ENCODE peak calls at places on chromosomes 6 and 20, in six cellular contexts. One of them, this sample, is unnamed.
A peak's percentile ranks its signal among the peaks of the same experiment; 100 is the strongest.

GRCh38 chr20:22921595-22922421 is 113.3 kb upstream of the SSTR4 start:
- DNase-seq in GM12878: no peak
- DNase-seq in SK-N-SH: no peak
- DNase-seq in HCT116: no peak
- DNase-seq in K562: peak; percentile 17
- DNase-seq in HepG2: no peak
- DNase-seq in this sample: no peak

GRCh38 chr6:90237350-90237990 is 59.2 kb downstream of the BACH2 start:
- DNase-seq in GM12878: no peak
- DNase-seq in SK-N-SH: no peak
- DNase-seq in HCT116: no peak
- DNase-seq in K562: no peak
- DNase-seq in HepG2: no peak
- DNase-seq in this sample: no peak

GRCh38 chr20:7858851-7859250 is 81.4 kb downstream of the HAO1 start:
- DNase-seq in GM12878: no peak
- DNase-seq in SK-N-SH: no peak
- DNase-seq in HCT116: no peak
- DNase-seq in K562: no peak
- DNase-seq in HepG2: no peak
- DNase-seq in this sample: no peak

GRCh38 chr6:45951771-45952529 is 63.7 kb downstream of the CLIC5 start:
- DNase-seq in GM12878: no peak
- DNase-seq in SK-N-SH: no peak
- DNase-seq in HCT116: no peak
- DNase-seq in K562: no peak
- DNase-seq in HepG2: no peak
- DNase-seq in this sample: no peak

GRCh38 chr20:17431621-17432364 is 99.4 kb downstream of the BFSP1 start:
- DNase-seq in GM12878: no peak
- DNase-seq in SK-N-SH: peak; percentile 69
- DNase-seq in HCT116: peak; percentile 19
- DNase-seq in K562: peak; percentile 65
- DNase-seq in HepG2: peak; percentile 57
- DNase-seq in this sample: peak; percentile 24

GRCh38 chr6:44367686-44368085 is 19.8 kb upstream of the CDC5L start:
- DNase-seq in GM12878: no peak
- DNase-seq in SK-N-SH: no peak
- DNase-seq in HCT116: no peak
- DNase-seq in K562: no peak
- DNase-seq in HepG2: no peak
- DNase-seq in this sample: no peak

GRCh38 chr6:125759184-125759902 is 9.9 kb downstream of the HEY2 start:
- DNase-seq in GM12878: no peak
- DNase-seq in SK-N-SH: peak; percentile 87
- DNase-seq in HCT116: peak; percentile 33
- DNase-seq in K562: peak; percentile 77
- DNase-seq in HepG2: no peak
- DNase-seq in this sample: no peak

GRCh38 chr20:33415948-33416347 is 14.6 kb upstream of the CDK5RAP1 start:
- DNase-seq in GM12878: no peak
- DNase-seq in SK-N-SH: peak; percentile 66
- DNase-seq in HCT116: no peak
- DNase-seq in K562: no peak
- DNase-seq in HepG2: peak; percentile 56
- DNase-seq in this sample: no peak

GRCh38 chr6:147016440-147016839 is 187.8 kb upstream of the STXBP5 start:
- DNase-seq in GM12878: no peak
- DNase-seq in SK-N-SH: no peak
- DNase-seq in HCT116: no peak
- DNase-seq in K562: no peak
- DNase-seq in HepG2: no peak
- DNase-seq in this sample: no peak

GRCh38 chr6:111870751-111871064 is 2.5 kb downstream of the FYN start:
- DNase-seq in GM12878: no peak
- DNase-seq in SK-N-SH: no peak
- DNase-seq in HCT116: no peak
- DNase-seq in K562: no peak
- DNase-seq in HepG2: peak; percentile 63
- DNase-seq in this sample: no peak

GRCh38 chr6:1987640-1988039 is 257.8 kb downstream of the GMDS start:
- DNase-seq in GM12878: no peak
- DNase-seq in SK-N-SH: no peak
- DNase-seq in HCT116: no peak
- DNase-seq in K562: no peak
- DNase-seq in HepG2: no peak
- DNase-seq in this sample: peak; percentile 36

GRCh38 chr20:25042531-25043498 is 15.1 kb downstream of the ACSS1 start:
- DNase-seq in GM12878: peak; percentile 61
- DNase-seq in SK-N-SH: peak; percentile 43
- DNase-seq in HCT116: no peak
- DNase-seq in K562: no peak
- DNase-seq in HepG2: no peak
- DNase-seq in this sample: no peak

GRCh38 chr20:59495894-59496510 is 108.3 kb upstream of the PHACTR3 start:
- DNase-seq in GM12878: no peak
- DNase-seq in SK-N-SH: peak; percentile 84
- DNase-seq in HCT116: peak; percentile 36
- DNase-seq in K562: peak; percentile 67
- DNase-seq in HepG2: peak; percentile 64
- DNase-seq in this sample: no peak

GRCh38 chr20:19816386-19816785 is 58.3 kb downstream of the RIN2 start:
- DNase-seq in GM12878: no peak
- DNase-seq in SK-N-SH: no peak
- DNase-seq in HCT116: no peak
- DNase-seq in K562: no peak
- DNase-seq in HepG2: no peak
- DNase-seq in this sample: no peak

GRCh38 chr20:7010584-7010983 is 243.1 kb downstream of the BMP2 start:
- DNase-seq in GM12878: no peak
- DNase-seq in SK-N-SH: no peak
- DNase-seq in HCT116: no peak
- DNase-seq in K562: no peak
- DNase-seq in HepG2: no peak
- DNase-seq in this sample: no peak

GRCh38 chr20:32966881-32967781 is 37.1 kb downstream of the SUN5 start:
- DNase-seq in GM12878: peak; percentile 41
- DNase-seq in SK-N-SH: peak; percentile 8
- DNase-seq in HCT116: no peak
- DNase-seq in K562: no peak
- DNase-seq in HepG2: no peak
- DNase-seq in this sample: no peak

GRCh38 chr20:34355427-34355826 is 7.6 kb upstream of the ITCH start:
- DNase-seq in GM12878: no peak
- DNase-seq in SK-N-SH: no peak
- DNase-seq in HCT116: no peak
- DNase-seq in K562: no peak
- DNase-seq in HepG2: no peak
- DNase-seq in this sample: no peak

DNA sequence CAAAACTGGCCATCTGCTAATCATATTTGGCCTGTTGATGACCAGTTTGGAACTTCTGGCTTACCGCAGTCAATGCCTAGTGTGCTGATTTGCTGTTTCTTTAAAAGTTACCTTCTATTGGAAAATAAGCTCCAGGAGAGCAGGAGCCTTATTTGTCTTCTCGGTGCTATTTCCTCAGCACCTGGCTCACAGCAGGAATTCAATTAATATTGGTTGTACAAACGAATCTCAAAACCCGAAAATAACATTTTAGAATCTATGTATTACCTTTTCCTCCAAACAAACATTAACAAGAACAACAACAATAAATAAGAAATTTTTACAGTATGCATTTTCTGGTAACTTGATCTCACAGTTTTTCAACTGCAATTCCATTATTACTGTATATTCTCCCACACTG is 1080.7 kb upstream of the MAP3K7 start:
- DNase-seq in GM12878: no peak
- DNase-seq in SK-N-SH: no peak
- DNase-seq in HCT116: no peak
- DNase-seq in K562: no peak
- DNase-seq in HepG2: no peak
- DNase-seq in this sample: no peak
- TF ChIP-seq SIN3A in GM12878: no peak
- TF ChIP-seq SIN3A in SK-N-SH: no peak
- TF ChIP-seq SIN3A in HCT116: no peak
- TF ChIP-seq SIN3A in K562: no peak
- TF ChIP-seq SIN3A in HepG2: no peak
- TF ChIP-seq SIN3A in this sample: no peak

GRCh38 chr6:157020398-157021266 is 243.5 kb downstream of the ARID1B start:
- DNase-seq in GM12878: no peak
- DNase-seq in SK-N-SH: peak; percentile 80
- DNase-seq in HCT116: peak; percentile 22
- DNase-seq in K562: no peak
- DNase-seq in HepG2: peak; percentile 51
- DNase-seq in this sample: no peak
- TF ChIP-seq SIN3A in GM12878: no peak
- TF ChIP-seq SIN3A in SK-N-SH: no peak
- TF ChIP-seq SIN3A in HCT116: no peak
- TF ChIP-seq SIN3A in K562: no peak
- TF ChIP-seq SIN3A in HepG2: no peak
- TF ChIP-seq SIN3A in this sample: no peak

DNA sequence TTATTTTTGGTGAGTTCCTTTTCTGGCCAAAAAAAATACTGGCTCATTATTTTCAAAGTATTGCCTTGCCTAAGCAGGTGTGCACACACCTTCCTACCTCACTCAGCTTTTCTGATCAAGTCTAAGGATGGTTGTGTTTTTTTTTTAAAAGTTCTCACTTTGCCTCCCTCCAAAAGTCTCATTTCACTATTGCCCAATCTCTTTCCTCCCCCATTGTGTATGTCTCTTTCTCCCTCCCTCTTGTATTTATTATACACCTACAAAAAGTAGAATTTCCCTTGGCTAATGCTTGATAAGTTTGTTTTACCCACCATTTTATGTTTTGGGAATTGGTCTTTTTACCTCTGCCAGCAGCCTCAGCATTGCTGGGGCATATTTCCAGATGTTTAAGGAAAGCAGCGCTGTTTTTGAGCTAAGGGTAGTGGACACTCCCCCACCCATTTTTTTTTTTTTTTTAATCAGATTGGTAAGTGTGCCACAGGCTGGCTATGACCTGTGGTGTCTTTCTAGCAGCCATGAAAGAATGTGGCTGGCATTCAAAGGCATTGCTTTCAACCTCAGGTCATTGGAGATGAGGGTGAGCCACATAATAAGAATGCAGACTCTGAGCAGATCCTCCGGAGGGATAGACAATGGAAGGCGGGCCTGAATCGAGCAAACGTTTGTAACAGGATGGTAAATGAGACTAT is 668.6 kb downstream of the UTRN start:
- DNase-seq in GM12878: no peak
- DNase-seq in SK-N-SH: no peak
- DNase-seq in HCT116: peak; percentile 45
- DNase-seq in K562: no peak
- DNase-seq in HepG2: no peak
- DNase-seq in this sample: no peak
- TF ChIP-seq SIN3A in GM12878: no peak
- TF ChIP-seq SIN3A in SK-N-SH: no peak
- TF ChIP-seq SIN3A in HCT116: no peak
- TF ChIP-seq SIN3A in K562: no peak
- TF ChIP-seq SIN3A in HepG2: no peak
- TF ChIP-seq SIN3A in this sample: no peak

DNA sequence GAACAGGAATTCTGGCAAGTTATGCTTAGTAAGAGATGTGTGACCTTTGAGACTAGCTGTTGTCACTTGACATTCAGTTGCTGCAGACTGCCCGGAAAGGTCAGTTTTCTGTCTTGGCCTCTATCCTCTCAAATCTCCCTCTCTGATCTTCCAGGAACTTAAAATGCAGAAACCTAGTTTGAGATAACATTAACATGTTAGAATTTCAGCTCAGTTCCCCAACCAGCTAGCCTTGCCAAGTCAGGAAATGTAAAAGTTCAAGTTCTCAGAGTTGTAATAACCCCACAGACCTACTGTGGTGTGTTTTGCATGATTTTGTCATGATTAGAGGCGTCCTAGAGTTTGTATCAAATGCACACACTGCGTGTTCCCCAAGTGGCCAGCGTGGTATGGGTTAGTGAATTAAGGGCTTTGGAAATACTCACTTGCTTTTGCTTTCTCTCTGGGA is 46.6 kb downstream of the DUSP22 start:
- DNase-seq in GM12878: no peak
- DNase-seq in SK-N-SH: no peak
- DNase-seq in HCT116: no peak
- DNase-seq in K562: no peak
- DNase-seq in HepG2: no peak
- DNase-seq in this sample: no peak
- TF ChIP-seq SIN3A in GM12878: no peak
- TF ChIP-seq SIN3A in SK-N-SH: no peak
- TF ChIP-seq SIN3A in HCT116: no peak
- TF ChIP-seq SIN3A in K562: no peak
- TF ChIP-seq SIN3A in HepG2: no peak
- TF ChIP-seq SIN3A in this sample: no peak

DNA sequence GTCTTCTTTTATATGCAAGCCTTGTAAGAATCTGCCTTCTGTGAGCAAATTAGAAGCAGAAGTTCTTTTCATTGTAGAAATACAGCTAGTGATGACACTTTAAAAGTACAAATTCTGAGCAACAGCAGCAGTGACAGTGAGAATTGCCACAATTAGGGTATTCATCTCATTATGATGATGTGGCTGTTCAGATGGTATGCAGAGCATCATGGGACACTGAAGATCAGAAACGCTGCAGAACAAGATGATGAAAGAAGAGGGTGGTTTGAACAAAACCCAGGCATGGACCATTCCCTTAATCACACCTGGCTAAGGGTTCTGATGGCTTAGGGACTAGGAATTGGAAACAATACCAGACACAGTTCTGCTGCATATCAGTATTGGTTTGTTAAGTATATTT is 312.7 kb upstream of the TBX18 start:
- DNase-seq in GM12878: no peak
- DNase-seq in SK-N-SH: no peak
- DNase-seq in HCT116: no peak
- DNase-seq in K562: no peak
- DNase-seq in HepG2: no peak
- DNase-seq in this sample: no peak
- TF ChIP-seq SIN3A in GM12878: no peak
- TF ChIP-seq SIN3A in SK-N-SH: no peak
- TF ChIP-seq SIN3A in HCT116: no peak
- TF ChIP-seq SIN3A in K562: no peak
- TF ChIP-seq SIN3A in HepG2: no peak
- TF ChIP-seq SIN3A in this sample: no peak

DNA sequence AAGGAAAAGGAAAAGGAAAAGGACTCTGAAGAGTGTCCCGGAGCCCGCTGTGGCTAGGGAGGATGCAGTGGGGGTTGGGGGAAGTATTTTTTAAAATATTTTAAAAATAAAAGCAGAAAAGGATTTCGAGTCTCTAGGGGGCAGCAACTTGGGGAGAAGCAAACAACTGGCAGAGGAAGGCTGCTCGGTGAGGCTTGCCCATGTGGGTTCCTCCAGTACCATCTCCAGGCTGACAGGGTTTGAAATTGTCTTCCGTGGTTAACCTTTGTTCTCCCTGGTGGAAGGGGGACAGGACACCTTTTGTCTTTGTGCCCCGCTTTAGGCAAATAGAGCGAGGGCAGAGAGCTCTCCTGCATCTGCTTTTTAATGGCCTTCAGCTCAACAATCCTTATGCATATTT is 60.4 kb upstream of the SNX9 start:
- DNase-seq in GM12878: no peak
- DNase-seq in SK-N-SH: no peak
- DNase-seq in HCT116: no peak
- DNase-seq in K562: peak; percentile 49
- DNase-seq in HepG2: peak; percentile 35
- DNase-seq in this sample: no peak
- TF ChIP-seq SIN3A in GM12878: no peak
- TF ChIP-seq SIN3A in SK-N-SH: no peak
- TF ChIP-seq SIN3A in HCT116: no peak
- TF ChIP-seq SIN3A in K562: no peak
- TF ChIP-seq SIN3A in HepG2: no peak
- TF ChIP-seq SIN3A in this sample: no peak

GRCh38 chr6:36200998-36201596 is 4.6 kb downstream of the BRPF3 start:
- DNase-seq in GM12878: no peak
- DNase-seq in SK-N-SH: no peak
- DNase-seq in HCT116: no peak
- DNase-seq in K562: no peak
- DNase-seq in HepG2: no peak
- DNase-seq in this sample: no peak
- TF ChIP-seq SIN3A in GM12878: no peak
- TF ChIP-seq SIN3A in SK-N-SH: no peak
- TF ChIP-seq SIN3A in HCT116: no peak
- TF ChIP-seq SIN3A in K562: no peak
- TF ChIP-seq SIN3A in HepG2: no peak
- TF ChIP-seq SIN3A in this sample: no peak

This sample was measured in Panc1.